ENCODE peak calls at places on chromosomes 5 and 9, in ten cellular contexts. Z, H, U, Y, O, L, K, E, Q and R are unnamed samples.

GRCh38 chr9:131087354-131087893 is 8.9 kb upstream of the AIF1L start:
- DNase-seq in Z (no peak), H (no peak), U (no peak), Y (no peak), O (no peak), L (no peak), K (no peak), E (peak; percentile 50), Q (no peak), R (no peak)

GRCh38 chr9:22645893-22646292 is 199.3 kb downstream of the DMRTA1 start:
- DNase-seq in Z (no peak), H (no peak), U (no peak), Y (no peak), O (no peak), L (no peak), K (no peak), E (no peak), Q (peak; percentile 16), R (no peak)

GRCh38 chr5:4386152-4386551 is 754.0 kb upstream of the ADAMTS16 start:
- DNase-seq in Z (no peak), H (no peak), U (no peak), Y (no peak), O (no peak), L (no peak), K (no peak), E (no peak), Q (no peak), R (no peak)

GRCh38 chr5:82185842-82186241 is 92.3 kb downstream of the RPS23 start:
- DNase-seq in Z (no peak), H (no peak), U (no peak), Y (no peak), O (no peak), L (peak; percentile 19), K (no peak), E (no peak), Q (no peak), R (no peak)

GRCh38 chr9:2602704-2603116 is 18.9 kb upstream of the VLDLR start:
- DNase-seq in Z (peak; percentile 9), H (no peak), U (no peak), Y (no peak), O (no peak), L (peak; percentile 18), K (no peak), E (no peak), Q (peak; percentile 23), R (no peak)

GRCh38 chr5:169347786-169348185 is 46.8 kb upstream of the SLIT3 start:
- DNase-seq in Z (no peak), H (no peak), U (no peak), Y (no peak), O (no peak), L (no peak), K (no peak), E (no peak), Q (no peak), R (no peak)

GRCh38 chr5:14465776-14466175 is 115.8 kb upstream of the OTULINL start:
- DNase-seq in Z (no peak), H (no peak), U (no peak), Y (no peak), O (no peak), L (no peak), K (no peak), E (no peak), Q (no peak), R (no peak)

GRCh38 chr9:107342762-107343161 is 59.7 kb downstream of the RAD23B start:
- DNase-seq in Z (no peak), H (no peak), U (no peak), Y (no peak), O (no peak), L (no peak), K (no peak), E (no peak), Q (no peak), R (no peak)